ENCODE peak calls at places on chromosome 9, in four cellular contexts. R is NCI-H1105 treated with DMSO at 0.1 percent for 48 hours, P is NCI-H1694, W is LNCaP clone FGC. B is an unnamed sample.

GRCh38 chr9:113701741-113702422 is 174.2 kb upstream of the ZNF618 start:
- DNase-seq in R (no peak), P (no peak), W (no peak), B (no peak)

GRCh38 chr9:118963674-118964073 is 405.6 kb downstream of the BRINP1 start:
- DNase-seq in R (no peak), P (no peak), W (no peak), B (no peak)

GRCh38 chr9:87880683-87881082 is 2.0 kb upstream of the SPATA31E1 start:
- DNase-seq in R (no peak), P (no peak), W (no peak), B (no peak)

GRCh38 chr9:124869986-124870560 is 8.1 kb downstream of the ARPC5L start:
- DNase-seq in R (no peak), P (no peak), W (no peak), B (no peak)

GRCh38 chr9:113875420-113875916 is 641 bp upstream of the ZNF618 start:
- DNase-seq in R (no peak), P (no peak), W (no peak), B (no peak)

GRCh38 chr9:35027871-35028270 is 38.3 kb downstream of the DNAJB5 start:
- DNase-seq in R (no peak), P (no peak), W (no peak), B (peak)

GRCh38 chr9:125343518-125344284 is 82.1 kb downstream of the GAPVD1 start:
- DNase-seq in R (no peak), P (no peak), W (peak), B (peak)

GRCh38 chr9:99008187-99008586 is 64.5 kb downstream of the COL15A1 start:
- DNase-seq in R (no peak), P (no peak), W (peak), B (no peak)

GRCh38 chr9:5790923-5791322 is 42.0 kb downstream of the ERMP1 start:
- DNase-seq in R (no peak), P (no peak), W (no peak), B (no peak)

GRCh38 chr9:109537288-109537687 is 39.2 kb upstream of the PTPN3 start:
- DNase-seq in R (peak), P (no peak), W (no peak), B (no peak)

GRCh38 chr9:95102001-95102433 is 215.5 kb downstream of the FANCC start:
- DNase-seq in R (peak), P (peak), W (peak), B (no peak)

GRCh38 chr9:128257086-128257825 is 18.6 kb downstream of the GOLGA2 start:
- DNase-seq in R (no peak), P (no peak), W (no peak), B (no peak)

GRCh38 chr9:84385357-84386040 is 44.9 kb upstream of the SLC28A3 start:
- DNase-seq in R (no peak), P (no peak), W (no peak), B (no peak)

GRCh38 chr9:133683494-133684460 is 47.6 kb downstream of the DBH start:
- DNase-seq in R (no peak), P (peak), W (no peak), B (no peak)

GRCh38 chr9:114033397-114034103 is 44.5 kb downstream of the AMBP start:
- DNase-seq in R (no peak), P (no peak), W (no peak), B (no peak)

GRCh38 chr9:81879501-81879916 is 48.7 kb upstream of the SPATA31D4 start:
- DNase-seq in R (no peak), P (no peak), W (peak), B (no peak)

B was measured in NCI-H146.